ENCODE peak calls at places on chromosomes 6 and 20, in four cellular contexts. J is tibial artery, B is neural crest cell, D is HEK293T. Y is an unnamed sample.

GRCh38 chr6:5422321-5422915 is 161.1 kb downstream of the FARS2 start:
- DNase-seq in J (no peak), B (no peak), D (peak), Y (no peak)

GRCh38 chr6:53524455-53524815 is 20.5 kb downstream of the GCLC start:
- DNase-seq in J (no peak), B (no peak), D (no peak), Y (no peak)

GRCh38 chr6:392441-393390 is 1.2 kb downstream of the IRF4 start:
- DNase-seq in J (no peak), B (no peak), D (no peak), Y (no peak)

GRCh38 chr6:72916906-72917305 is 295.0 kb downstream of the KCNQ5 start:
- DNase-seq in J (no peak), B (no peak), D (no peak), Y (no peak)

GRCh38 chr6:159184559-159184958 is 15.4 kb downstream of the FNDC1 start:
- DNase-seq in J (no peak), B (no peak), D (no peak), Y (no peak)

GRCh38 chr6:125142614-125143013 is 11.0 kb upstream of the TPD52L1 start:
- DNase-seq in J (no peak), B (no peak), D (no peak), Y (no peak)

GRCh38 chr6:127195833-127196232 is 70.8 kb upstream of the RNF146 start:
- DNase-seq in J (no peak), B (no peak), D (no peak), Y (no peak)

GRCh38 chr20:33250666-33251065 is 14.9 kb downstream of the BPIFA1 start:
- DNase-seq in J (peak), B (no peak), D (no peak), Y (no peak)

GRCh38 chr20:21520702-21521595 is 7.1 kb upstream of the NKX2-2 start:
- DNase-seq in J (no peak), B (peak), D (peak), Y (no peak)

GRCh38 chr20:36644713-36645109 is 1.3 kb downstream of the SLA2 start:
- DNase-seq in J (no peak), B (no peak), D (no peak), Y (no peak)

GRCh38 chr6:11202513-11203305 is 29.8 kb downstream of the NEDD9 start:
- DNase-seq in J (no peak), B (peak), D (peak), Y (peak)